ENCODE peak calls at places on chromosome 5, in six cellular contexts. N is endothelial cell; K is Right ventricle myocardium inferior; C is A673; V is activated CD8-positive, alpha-beta T cell treated with anti-CD3 and anti-CD28 coated beads, Interleukin-2, amount 10 ng/mL, durations not matched to agents 7 days and 5 days; B is AML-193. R is an unnamed sample.

GRCh38 chr5:135139397-135140134 is 105.5 kb upstream of the PITX1 start:
- DNase-seq in B (peak), K (no peak), C (peak), V (no peak), N (no peak), R (peak)

GRCh38 chr5:172939045-172939444 is 20.2 kb upstream of the RPL26L1 start:
- DNase-seq in C (peak), B (no peak), N (peak), V (peak), K (no peak), R (no peak)

GRCh38 chr5:76622973-76623596 is at the start of gene F2RL2:
- DNase-seq in K (no peak), N (peak), V (no peak), B (no peak), C (peak), R (no peak)

GRCh38 chr5:150000990-150001659 is 586 bp downstream of the HMGXB3 start:
- DNase-seq in B (no peak), C (peak), K (peak), V (peak), N (peak), R (peak)

GRCh38 chr5:168676499-168676898 is 97.3 kb upstream of the PANK3 start:
- DNase-seq in N (no peak), B (no peak), V (no peak), K (no peak), C (no peak), R (no peak)

GRCh38 chr5:141094481-141095262 is at the start of gene PCDHB2:
- DNase-seq in N (peak), K (peak), C (peak), V (no peak), B (no peak), R (no peak)

GRCh38 chr5:116360008-116360853 is 214.4 kb downstream of the SEMA6A start:
- DNase-seq in B (no peak), V (no peak), K (no peak), N (no peak), C (peak), R (peak)

GRCh38 chr5:123992641-123993040 is 480.7 kb downstream of the CSNK1G3 start:
- DNase-seq in V (no peak), B (no peak), K (no peak), C (no peak), N (no peak), R (no peak)